ENCODE peak calls at places on chromosomes 5 and 9, in eight cellular contexts. One of them, this sample, is unnamed.

GRCh38 chr9:34540826-34541225 is 18.0 kb upstream of the ENHO start:
- DNase-seq in BJ: no peak
- DNase-seq in kidney: no peak
- DNase-seq in H9: no peak
- DNase-seq in mesothelial cell of epicardium: no peak
- DNase-seq in mammary epithelial cell: peak
- DNase-seq in WTC11: no peak
- DNase-seq in B cell: no peak
- DNase-seq in this sample: peak

GRCh38 chr9:124486778-124487490 is 20.3 kb downstream of the NR5A1 start:
- DNase-seq in mesothelial cell of epicardium: no peak
- DNase-seq in H9: no peak
- DNase-seq in mammary epithelial cell: no peak
- DNase-seq in B cell: no peak
- DNase-seq in kidney: no peak
- DNase-seq in WTC11: no peak
- DNase-seq in BJ: no peak
- DNase-seq in this sample: no peak

GRCh38 chr9:89375181-89375760 is 57.0 kb downstream of the SECISBP2 start:
- DNase-seq in mammary epithelial cell: no peak
- DNase-seq in WTC11: no peak
- DNase-seq in H9: no peak
- DNase-seq in BJ: no peak
- DNase-seq in mesothelial cell of epicardium: no peak
- DNase-seq in kidney: no peak
- DNase-seq in B cell: peak
- DNase-seq in this sample: no peak

GRCh38 chr5:172624083-172624995 is 16.7 kb upstream of the NEURL1B start:
- DNase-seq in mammary epithelial cell: no peak
- DNase-seq in BJ: no peak
- DNase-seq in mesothelial cell of epicardium: no peak
- DNase-seq in WTC11: no peak
- DNase-seq in kidney: no peak
- DNase-seq in B cell: no peak
- DNase-seq in H9: no peak
- DNase-seq in this sample: no peak

GRCh38 chr5:73918791-73919221 is 292.8 kb downstream of the ARHGEF28 start:
- DNase-seq in mesothelial cell of epicardium: no peak
- DNase-seq in kidney: no peak
- DNase-seq in H9: no peak
- DNase-seq in WTC11: no peak
- DNase-seq in mammary epithelial cell: no peak
- DNase-seq in B cell: no peak
- DNase-seq in BJ: no peak
- DNase-seq in this sample: no peak

GRCh38 chr5:176899946-176900782 is 1.0 kb upstream of the HK3 start:
- DNase-seq in WTC11: no peak
- DNase-seq in mesothelial cell of epicardium: no peak
- DNase-seq in H9: no peak
- DNase-seq in B cell: no peak
- DNase-seq in BJ: no peak
- DNase-seq in kidney: no peak
- DNase-seq in mammary epithelial cell: no peak
- DNase-seq in this sample: no peak

GRCh38 chr9:79280691-79281090 is 291.1 kb upstream of the TLE4 start:
- DNase-seq in mammary epithelial cell: no peak
- DNase-seq in kidney: no peak
- DNase-seq in B cell: no peak
- DNase-seq in BJ: no peak
- DNase-seq in WTC11: no peak
- DNase-seq in H9: no peak
- DNase-seq in mesothelial cell of epicardium: no peak
- DNase-seq in this sample: no peak

GRCh38 chr9:93156475-93157008 is 22.5 kb upstream of the NINJ1 start:
- DNase-seq in mammary epithelial cell: no peak
- DNase-seq in kidney: no peak
- DNase-seq in H9: no peak
- DNase-seq in B cell: no peak
- DNase-seq in WTC11: no peak
- DNase-seq in BJ: no peak
- DNase-seq in mesothelial cell of epicardium: no peak
- DNase-seq in this sample: no peak

GRCh38 chr5:172078726-172079345 is 72.4 kb upstream of the FBXW11 start:
- DNase-seq in mammary epithelial cell: no peak
- DNase-seq in WTC11: no peak
- DNase-seq in BJ: no peak
- DNase-seq in mesothelial cell of epicardium: no peak
- DNase-seq in B cell: no peak
- DNase-seq in H9: no peak
- DNase-seq in kidney: no peak
- DNase-seq in this sample: no peak

GRCh38 chr5:15440434-15440833 is 59.5 kb upstream of the FBXL7 start:
- DNase-seq in H9: no peak
- DNase-seq in mammary epithelial cell: no peak
- DNase-seq in kidney: no peak
- DNase-seq in mesothelial cell of epicardium: no peak
- DNase-seq in B cell: no peak
- DNase-seq in BJ: no peak
- DNase-seq in WTC11: no peak
- DNase-seq in this sample: no peak

GRCh38 chr5:79924936-79925893 is 65.8 kb downstream of the MTX3 start:
- DNase-seq in H9: peak
- DNase-seq in mammary epithelial cell: no peak
- DNase-seq in mesothelial cell of epicardium: no peak
- DNase-seq in BJ: no peak
- DNase-seq in kidney: no peak
- DNase-seq in WTC11: peak
- DNase-seq in B cell: no peak
- DNase-seq in this sample: peak
- TF ChIP-seq CTCF in H9: peak
- TF ChIP-seq CTCF in mammary epithelial cell: peak
- TF ChIP-seq CTCF in mesothelial cell of epicardium: no peak
- TF ChIP-seq CTCF in BJ: no peak
- TF ChIP-seq CTCF in kidney: no peak
- TF ChIP-seq CTCF in WTC11: no peak
- TF ChIP-seq CTCF in B cell: no peak
- TF ChIP-seq CTCF in this sample: no peak

GRCh38 chr5:155591273-155591672 is 577.7 kb downstream of the KIF4B start:
- DNase-seq in WTC11: no peak
- DNase-seq in mesothelial cell of epicardium: no peak
- DNase-seq in mammary epithelial cell: no peak
- DNase-seq in H9: no peak
- DNase-seq in BJ: no peak
- DNase-seq in kidney: no peak
- DNase-seq in B cell: no peak
- DNase-seq in this sample: no peak

GRCh38 chr5:155594270-155594669 is 580.7 kb downstream of the KIF4B start:
- DNase-seq in WTC11: no peak
- DNase-seq in mammary epithelial cell: no peak
- DNase-seq in B cell: no peak
- DNase-seq in H9: no peak
- DNase-seq in kidney: no peak
- DNase-seq in mesothelial cell of epicardium: no peak
- DNase-seq in BJ: no peak
- DNase-seq in this sample: no peak
- TF ChIP-seq CTCF in WTC11: peak
- TF ChIP-seq CTCF in mammary epithelial cell: peak
- TF ChIP-seq CTCF in B cell: no peak
- TF ChIP-seq CTCF in H9: peak
- TF ChIP-seq CTCF in kidney: no peak
- TF ChIP-seq CTCF in mesothelial cell of epicardium: peak
- TF ChIP-seq CTCF in BJ: no peak
- TF ChIP-seq CTCF in this sample: no peak

GRCh38 chr5:79235578-79236363 is at the start of gene JMY:
- DNase-seq in B cell: peak
- DNase-seq in BJ: no peak
- DNase-seq in WTC11: peak
- DNase-seq in mesothelial cell of epicardium: peak
- DNase-seq in H9: peak
- DNase-seq in kidney: peak
- DNase-seq in mammary epithelial cell: peak
- DNase-seq in this sample: peak
- TF ChIP-seq CTCF in B cell: no peak
- TF ChIP-seq CTCF in BJ: peak
- TF ChIP-seq CTCF in WTC11: no peak
- TF ChIP-seq CTCF in mesothelial cell of epicardium: no peak
- TF ChIP-seq CTCF in H9: no peak
- TF ChIP-seq CTCF in kidney: no peak
- TF ChIP-seq CTCF in mammary epithelial cell: no peak
- TF ChIP-seq CTCF in this sample: no peak

DNA sequence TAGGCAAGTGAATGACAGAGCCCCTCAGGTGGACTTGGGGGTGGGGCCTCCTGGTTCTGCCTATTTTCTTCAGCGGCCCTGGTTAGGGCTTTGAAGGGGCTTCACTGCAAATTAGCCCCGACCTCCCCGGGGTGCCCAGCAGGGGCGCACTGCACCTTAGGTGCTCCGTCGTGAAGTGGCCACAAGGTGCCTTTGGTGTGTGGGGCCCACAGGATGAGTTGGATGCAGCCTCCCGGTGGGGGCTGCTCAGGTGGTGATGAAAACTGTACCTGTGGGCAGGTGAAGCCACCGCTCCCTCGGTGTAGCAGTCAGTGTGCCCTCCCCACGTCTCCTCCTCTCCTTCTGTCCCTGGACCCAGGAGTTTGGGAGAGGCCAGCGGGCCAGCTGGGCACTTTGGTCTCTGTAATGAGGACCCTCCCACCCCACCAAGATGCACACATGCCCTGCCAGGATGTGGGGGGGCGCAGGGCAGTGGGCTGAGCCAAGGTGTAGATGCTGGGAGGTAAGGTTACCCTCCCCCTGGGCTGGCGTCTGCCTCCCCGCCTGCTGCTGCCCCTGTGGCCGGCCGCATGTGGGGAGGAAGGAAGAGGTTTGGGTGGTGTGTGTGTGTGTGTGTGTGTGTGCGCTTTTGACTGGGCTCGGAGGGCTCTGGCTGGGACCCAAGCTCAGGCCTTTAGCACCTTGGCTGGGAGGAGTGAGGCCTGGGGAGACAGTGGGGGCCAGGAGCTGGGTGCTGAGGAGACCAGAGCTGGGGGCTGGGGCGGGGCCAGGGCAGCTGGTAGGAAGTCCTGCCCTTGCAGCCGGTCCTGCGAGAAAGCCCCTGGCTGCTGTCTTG is 55.6 kb downstream of the RXRA start:
- DNase-seq in B cell: peak
- DNase-seq in H9: no peak
- DNase-seq in WTC11: no peak
- DNase-seq in mesothelial cell of epicardium: no peak
- DNase-seq in mammary epithelial cell: no peak
- DNase-seq in kidney: no peak
- DNase-seq in BJ: no peak
- DNase-seq in this sample: no peak
- TF ChIP-seq CTCF in B cell: peak
- TF ChIP-seq CTCF in H9: peak
- TF ChIP-seq CTCF in WTC11: peak
- TF ChIP-seq CTCF in mesothelial cell of epicardium: no peak
- TF ChIP-seq CTCF in mammary epithelial cell: no peak
- TF ChIP-seq CTCF in kidney: no peak
- TF ChIP-seq CTCF in BJ: no peak
- TF ChIP-seq CTCF in this sample: peak

GRCh38 chr9:130039504-130040147 is 3.4 kb downstream of the FNBP1 start:
- DNase-seq in B cell: no peak
- DNase-seq in WTC11: no peak
- DNase-seq in H9: no peak
- DNase-seq in BJ: no peak
- DNase-seq in mammary epithelial cell: no peak
- DNase-seq in mesothelial cell of epicardium: no peak
- DNase-seq in kidney: no peak
- DNase-seq in this sample: no peak
- TF ChIP-seq CTCF in B cell: no peak
- TF ChIP-seq CTCF in WTC11: no peak
- TF ChIP-seq CTCF in H9: peak
- TF ChIP-seq CTCF in BJ: peak
- TF ChIP-seq CTCF in mammary epithelial cell: no peak
- TF ChIP-seq CTCF in mesothelial cell of epicardium: no peak
- TF ChIP-seq CTCF in kidney: no peak
- TF ChIP-seq CTCF in this sample: no peak

This sample was measured in MCF 10A.